ENCODE peak calls at places on chromosomes 11 and 22, in five cellular contexts. One of them, this sample, is unnamed.

GRCh38 chr11:20360650-20361049 is 2.9 kb upstream of the HTATIP2 start:
- DNase-seq in B cell: peak
- DNase-seq in Caco-2: no peak
- DNase-seq in lower leg skin: no peak
- DNase-seq in foreskin fibroblast: no peak
- DNase-seq in this sample: peak

GRCh38 chr11:24078056-24078455 is 418.8 kb upstream of the LUZP2 start:
- DNase-seq in Caco-2: no peak
- DNase-seq in foreskin fibroblast: no peak
- DNase-seq in lower leg skin: no peak
- DNase-seq in B cell: no peak
- DNase-seq in this sample: no peak

GRCh38 chr22:28105396-28105795 is 186.3 kb upstream of the PITPNB start:
- DNase-seq in B cell: no peak
- DNase-seq in Caco-2: no peak
- DNase-seq in foreskin fibroblast: no peak
- DNase-seq in lower leg skin: no peak
- DNase-seq in this sample: no peak

GRCh38 chr11:34620820-34621792 is at the start of gene EHF:
- DNase-seq in Caco-2: no peak
- DNase-seq in foreskin fibroblast: no peak
- DNase-seq in lower leg skin: no peak
- DNase-seq in B cell: no peak
- DNase-seq in this sample: no peak

GRCh38 chr11:71206186-71206585 is 46.2 kb downstream of the SHANK2 start:
- DNase-seq in lower leg skin: no peak
- DNase-seq in Caco-2: peak
- DNase-seq in foreskin fibroblast: peak
- DNase-seq in B cell: no peak
- DNase-seq in this sample: no peak

GRCh38 chr11:36452987-36453386 is 57.1 kb downstream of the TRAF6 start:
- DNase-seq in Caco-2: no peak
- DNase-seq in B cell: no peak
- DNase-seq in lower leg skin: no peak
- DNase-seq in foreskin fibroblast: no peak
- DNase-seq in this sample: no peak

GRCh38 chr11:102116453-102117205 is 6.4 kb downstream of the YAP1 start:
- DNase-seq in B cell: no peak
- DNase-seq in Caco-2: peak
- DNase-seq in lower leg skin: no peak
- DNase-seq in foreskin fibroblast: no peak
- DNase-seq in this sample: no peak

GRCh38 chr11:12165237-12165875 is 55.0 kb downstream of the MICAL2 start:
- DNase-seq in lower leg skin: peak
- DNase-seq in foreskin fibroblast: no peak
- DNase-seq in Caco-2: no peak
- DNase-seq in B cell: no peak
- DNase-seq in this sample: no peak

GRCh38 chr22:48228468-48228867 is 1466.0 kb downstream of the TBC1D22A start:
- DNase-seq in B cell: no peak
- DNase-seq in lower leg skin: peak
- DNase-seq in foreskin fibroblast: no peak
- DNase-seq in Caco-2: no peak
- DNase-seq in this sample: no peak

GRCh38 chr11:13834463-13834862 is 128.1 kb upstream of the SPON1 start:
- DNase-seq in foreskin fibroblast: no peak
- DNase-seq in B cell: no peak
- DNase-seq in lower leg skin: no peak
- DNase-seq in Caco-2: peak
- DNase-seq in this sample: no peak

GRCh38 chr11:32487270-32487669 is 51.9 kb upstream of the WT1 start:
- DNase-seq in foreskin fibroblast: no peak
- DNase-seq in Caco-2: peak
- DNase-seq in lower leg skin: no peak
- DNase-seq in B cell: no peak
- DNase-seq in this sample: no peak

GRCh38 chr11:9758676-9759518 is 95.0 kb downstream of the SWAP70 start:
- DNase-seq in B cell: peak
- DNase-seq in foreskin fibroblast: peak
- DNase-seq in lower leg skin: peak
- DNase-seq in Caco-2: peak
- DNase-seq in this sample: peak
- TF ChIP-seq CTCF in B cell: no peak
- TF ChIP-seq CTCF in foreskin fibroblast: peak
- TF ChIP-seq CTCF in lower leg skin: no peak
- TF ChIP-seq CTCF in Caco-2: no peak
- TF ChIP-seq CTCF in this sample: peak

GRCh38 chr11:61610905-61611304 is 30.0 kb upstream of the SYT7 start:
- DNase-seq in Caco-2: no peak
- DNase-seq in foreskin fibroblast: no peak
- DNase-seq in lower leg skin: no peak
- DNase-seq in B cell: no peak
- DNase-seq in this sample: no peak

GRCh38 chr11:61607920-61608599 is 27.2 kb upstream of the SYT7 start:
- DNase-seq in Caco-2: no peak
- DNase-seq in foreskin fibroblast: no peak
- DNase-seq in B cell: no peak
- DNase-seq in lower leg skin: no peak
- DNase-seq in this sample: no peak

GRCh38 chr11:61611309-61611708 is 30.4 kb upstream of the SYT7 start:
- DNase-seq in B cell: no peak
- DNase-seq in Caco-2: no peak
- DNase-seq in lower leg skin: no peak
- DNase-seq in foreskin fibroblast: no peak
- DNase-seq in this sample: no peak

GRCh38 chr11:61609000-61609969 is 28.4 kb upstream of the SYT7 start:
- DNase-seq in foreskin fibroblast: no peak
- DNase-seq in lower leg skin: no peak
- DNase-seq in Caco-2: peak
- DNase-seq in B cell: no peak
- DNase-seq in this sample: no peak

GRCh38 chr11:61609970-61610347 is 29.1 kb upstream of the SYT7 start:
- DNase-seq in Caco-2: peak
- DNase-seq in lower leg skin: no peak
- DNase-seq in foreskin fibroblast: peak
- DNase-seq in B cell: no peak
- DNase-seq in this sample: no peak
- TF ChIP-seq CTCF in Caco-2: peak
- TF ChIP-seq CTCF in lower leg skin: no peak
- TF ChIP-seq CTCF in foreskin fibroblast: no peak
- TF ChIP-seq CTCF in B cell: no peak
- TF ChIP-seq CTCF in this sample: peak

GRCh38 chr11:81237139-81237538 is 1496.5 kb downstream of the FAM181B start:
- DNase-seq in lower leg skin: no peak
- DNase-seq in foreskin fibroblast: no peak
- DNase-seq in Caco-2: peak
- DNase-seq in B cell: peak
- DNase-seq in this sample: peak
- TF ChIP-seq CTCF in lower leg skin: no peak
- TF ChIP-seq CTCF in foreskin fibroblast: no peak
- TF ChIP-seq CTCF in Caco-2: peak
- TF ChIP-seq CTCF in B cell: peak
- TF ChIP-seq CTCF in this sample: peak

GRCh38 chr11:108663154-108663877 is 1.6 kb upstream of the DDX10 start:
- DNase-seq in lower leg skin: no peak
- DNase-seq in Caco-2: no peak
- DNase-seq in foreskin fibroblast: no peak
- DNase-seq in B cell: peak
- DNase-seq in this sample: no peak

GRCh38 chr11:108664241-108664640 is 628 bp upstream of the DDX10 start:
- DNase-seq in B cell: no peak
- DNase-seq in lower leg skin: no peak
- DNase-seq in foreskin fibroblast: no peak
- DNase-seq in Caco-2: no peak
- DNase-seq in this sample: no peak

GRCh38 chr11:108662700-108663099 is 2.2 kb upstream of the DDX10 start:
- DNase-seq in foreskin fibroblast: no peak
- DNase-seq in Caco-2: no peak
- DNase-seq in lower leg skin: no peak
- DNase-seq in B cell: no peak
- DNase-seq in this sample: no peak

GRCh38 chr11:108666373-108666772 is 1.5 kb downstream of the DDX10 start:
- DNase-seq in Caco-2: peak
- DNase-seq in foreskin fibroblast: peak
- DNase-seq in B cell: no peak
- DNase-seq in lower leg skin: no peak
- DNase-seq in this sample: no peak

DNA sequence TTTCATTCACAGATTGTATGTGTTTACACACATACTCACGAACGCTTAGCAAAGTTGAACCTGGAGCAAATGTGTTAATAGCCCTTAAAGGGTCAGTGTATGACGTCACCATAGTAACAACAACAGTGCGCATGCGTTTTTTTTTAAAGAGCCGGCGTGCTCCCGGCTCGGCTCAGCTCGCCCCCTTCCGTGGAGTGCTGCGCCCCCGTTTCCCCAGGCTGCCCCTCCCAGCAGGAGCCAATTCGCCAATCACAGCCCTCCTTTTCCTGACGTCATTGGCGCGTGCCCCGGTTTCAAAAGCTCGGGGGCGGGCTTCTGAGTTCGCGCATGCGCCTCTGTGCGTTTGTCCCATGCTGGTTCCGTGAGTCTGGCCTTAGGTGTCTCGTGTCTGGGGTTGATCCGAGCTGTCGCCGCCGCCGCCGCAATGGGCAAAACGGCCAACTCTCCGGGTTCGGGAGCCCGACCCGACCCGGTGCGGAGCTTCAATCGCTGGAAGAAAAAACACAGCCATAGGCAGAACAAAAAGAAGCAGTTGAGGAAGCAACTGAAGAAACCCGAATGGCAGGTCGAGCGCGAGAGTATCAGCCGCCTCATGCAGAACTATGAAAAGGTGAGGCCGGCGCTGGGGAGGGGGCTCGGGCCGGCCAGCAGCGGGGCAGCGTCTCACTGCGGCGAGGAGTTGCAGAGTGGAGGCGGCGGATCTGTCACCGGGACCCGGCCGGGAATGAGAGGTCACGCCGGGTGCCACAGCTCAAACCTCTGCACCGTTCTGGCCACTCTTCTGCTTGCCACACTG is at the start of gene DDX10:
- DNase-seq in Caco-2: peak
- DNase-seq in lower leg skin: peak
- DNase-seq in foreskin fibroblast: peak
- DNase-seq in B cell: peak
- DNase-seq in this sample: peak
- TF ChIP-seq CTCF in Caco-2: no peak
- TF ChIP-seq CTCF in lower leg skin: no peak
- TF ChIP-seq CTCF in foreskin fibroblast: no peak
- TF ChIP-seq CTCF in B cell: no peak
- TF ChIP-seq CTCF in this sample: peak

DNA sequence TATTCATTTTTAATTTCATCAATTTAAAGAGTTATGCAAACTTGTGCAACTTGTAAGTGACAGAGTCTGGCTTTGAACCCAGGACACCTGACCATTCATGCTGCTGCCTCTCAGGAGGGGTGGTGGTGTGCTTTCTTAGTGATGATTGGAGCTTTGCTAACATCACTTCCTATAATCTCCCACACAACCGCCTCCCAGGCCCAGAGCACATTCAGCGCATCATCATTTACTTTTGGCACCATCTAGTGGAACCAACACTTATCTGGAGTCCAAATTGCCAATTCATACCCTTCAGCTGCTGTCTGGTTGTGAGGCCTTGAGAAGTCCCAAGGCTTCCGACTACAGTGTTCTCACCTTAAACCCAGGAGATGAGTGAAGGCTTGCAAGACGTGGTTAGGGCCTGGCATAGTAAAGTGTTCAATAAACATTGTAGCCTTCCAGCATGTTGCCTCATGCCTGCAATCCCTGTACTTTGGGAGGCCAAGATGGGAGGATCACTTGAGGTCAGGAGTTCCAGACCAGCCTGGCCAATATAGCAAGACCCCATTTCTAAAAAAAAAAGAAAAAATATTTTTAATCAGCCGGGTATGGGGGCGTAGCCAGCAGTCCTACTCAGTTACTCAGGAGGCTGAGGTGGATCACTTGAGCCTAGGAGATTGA is 1.1 kb upstream of the TTLL1 start:
- DNase-seq in B cell: peak
- DNase-seq in lower leg skin: peak
- DNase-seq in Caco-2: peak
- DNase-seq in foreskin fibroblast: peak
- DNase-seq in this sample: peak
- TF ChIP-seq CTCF in B cell: peak
- TF ChIP-seq CTCF in lower leg skin: no peak
- TF ChIP-seq CTCF in Caco-2: no peak
- TF ChIP-seq CTCF in foreskin fibroblast: peak
- TF ChIP-seq CTCF in this sample: peak

GRCh38 chr11:94740975-94741707 is 27.0 kb upstream of the AMOTL1 start:
- DNase-seq in B cell: peak
- DNase-seq in lower leg skin: peak
- DNase-seq in foreskin fibroblast: peak
- DNase-seq in Caco-2: peak
- DNase-seq in this sample: peak
- TF ChIP-seq CTCF in B cell: peak
- TF ChIP-seq CTCF in lower leg skin: no peak
- TF ChIP-seq CTCF in foreskin fibroblast: peak
- TF ChIP-seq CTCF in Caco-2: peak
- TF ChIP-seq CTCF in this sample: peak

DNA sequence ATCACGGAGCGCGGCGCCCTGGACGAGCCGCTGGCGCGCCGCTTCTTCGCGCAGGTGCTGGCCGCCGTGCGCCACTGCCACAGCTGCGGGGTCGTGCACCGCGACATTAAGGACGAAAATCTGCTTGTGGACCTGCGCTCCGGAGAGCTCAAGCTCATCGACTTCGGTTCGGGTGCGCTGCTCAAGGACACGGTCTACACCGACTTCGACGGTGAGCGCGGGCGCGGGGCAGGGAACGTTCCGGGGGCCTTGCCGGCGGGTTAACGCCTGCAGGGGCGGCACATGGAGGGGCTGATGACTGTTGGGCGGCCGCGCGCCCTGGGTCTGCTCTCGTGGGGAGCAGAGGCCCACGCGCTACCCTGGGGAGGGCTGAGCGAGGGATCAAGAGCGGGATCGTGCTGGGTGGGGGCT is 1.0 kb downstream of the PIM3 start:
- DNase-seq in lower leg skin: peak
- DNase-seq in foreskin fibroblast: peak
- DNase-seq in B cell: no peak
- DNase-seq in Caco-2: no peak
- DNase-seq in this sample: no peak
- TF ChIP-seq CTCF in lower leg skin: no peak
- TF ChIP-seq CTCF in foreskin fibroblast: no peak
- TF ChIP-seq CTCF in B cell: no peak
- TF ChIP-seq CTCF in Caco-2: no peak
- TF ChIP-seq CTCF in this sample: no peak

GRCh38 chr11:111305871-111306270 is 7.5 kb downstream of the POU2AF3 start:
- DNase-seq in B cell: no peak
- DNase-seq in lower leg skin: no peak
- DNase-seq in Caco-2: no peak
- DNase-seq in foreskin fibroblast: no peak
- DNase-seq in this sample: no peak
- TF ChIP-seq CTCF in B cell: no peak
- TF ChIP-seq CTCF in lower leg skin: no peak
- TF ChIP-seq CTCF in Caco-2: no peak
- TF ChIP-seq CTCF in foreskin fibroblast: no peak
- TF ChIP-seq CTCF in this sample: no peak

This sample was measured in brain microvascular endothelial cell.